ENCODE peak calls at places on chromosomes 2 and 18, in eight cellular contexts. L is A549, X is fibroblast of lung, K is fibroblast of mammary gland, B is pancreas, S is sigmoid colon, P is cardiac fibroblast, W is OCI-LY7. G is an unnamed sample.

GRCh38 chr2:30161929-30162328 is 15.1 kb downstream of the YPEL5 start:
- DNase-seq in B (no peak), K (no peak), P (no peak), S (no peak), W (no peak), L (no peak), X (no peak), G (no peak)

GRCh38 chr2:29423267-29423666 is 308.1 kb downstream of the CLIP4 start:
- DNase-seq in W (no peak), B (no peak), S (no peak), K (peak), P (no peak), X (peak), L (no peak), G (no peak)

GRCh38 chr2:122236152-122236892 is 480.9 kb downstream of the TSN start:
- DNase-seq in W (no peak), X (peak), S (no peak), K (peak), B (peak), P (peak), L (peak), G (no peak)

GRCh38 chr2:240640939-240641338 is 15.7 kb downstream of the GPR35 start:
- DNase-seq in W (no peak), B (peak), X (peak), P (peak), L (peak), K (peak), S (peak), G (no peak)

GRCh38 chr2:176364578-176364977 is 95.3 kb downstream of the MTX2 start:
- DNase-seq in K (no peak), P (no peak), X (no peak), L (no peak), S (no peak), W (no peak), B (no peak), G (no peak)

GRCh38 chr2:108923019-108923700 is 65.9 kb downstream of the EDAR start:
- DNase-seq in W (no peak), S (peak), L (no peak), B (no peak), K (no peak), P (no peak), X (no peak), G (no peak)

GRCh38 chr2:31382452-31383120 is 32.0 kb downstream of the XDH start:
- DNase-seq in B (no peak), X (peak), K (peak), W (no peak), S (no peak), L (no peak), P (no peak), G (no peak)

GRCh38 chr2:33181466-33181865 is 234.7 kb downstream of the LTBP1 start:
- DNase-seq in B (no peak), S (no peak), K (no peak), W (no peak), L (no peak), P (no peak), X (no peak), G (no peak)

GRCh38 chr2:241354668-241355658 is 1.1 kb upstream of the FARP2 start:
- DNase-seq in B (peak), P (peak), S (peak), K (peak), L (peak), X (peak), W (peak), G (no peak)

GRCh38 chr2:39225564-39225963 is 18.2 kb downstream of the CDKL4 start:
- DNase-seq in X (no peak), L (no peak), B (no peak), S (no peak), P (no peak), W (no peak), K (no peak), G (no peak)

GRCh38 chr2:42342061-42342794 is 18.8 kb downstream of the COX7A2L start:
- DNase-seq in X (peak), W (no peak), P (peak), B (no peak), S (peak), L (no peak), K (peak), G (no peak)

GRCh38 chr18:60389314-60389713 is 16.7 kb upstream of the MC4R start:
- DNase-seq in L (no peak), S (no peak), B (no peak), P (no peak), W (no peak), K (no peak), X (no peak), G (no peak)

GRCh38 chr2:241425368-241425767 is 69.3 kb downstream of the FARP2 start:
- DNase-seq in L (no peak), S (no peak), P (no peak), B (no peak), K (no peak), X (no peak), W (no peak), G (no peak)

GRCh38 chr2:72825271-72826155 is at the start of gene EXOC6B:
- DNase-seq in W (no peak), B (peak), P (peak), L (peak), K (peak), S (peak), X (peak), G (peak)

GRCh38 chr2:232493701-232494426 is 6.2 kb upstream of the ECEL1 start:
- DNase-seq in S (no peak), B (no peak), K (no peak), X (no peak), P (no peak), W (no peak), L (no peak), G (no peak)
- TF ChIP-seq CTCF in S (no peak), B (no peak), K (no peak), X (no peak), P (no peak), W (no peak), L (no peak), G (no peak)

GRCh38 chr2:111659361-111660281 is 224.4 kb downstream of the ANAPC1 start:
- DNase-seq in K (peak), B (peak), P (peak), S (peak), W (peak), L (peak), X (peak), G (no peak)
- H3K4me3 ChIP-seq in K (no peak), B (no peak), P (no peak), S (no peak), W (no peak), L (no peak), X (no peak), G (no peak)

GRCh38 chr2:168224346-168224745 is 23.0 kb downstream of the STK39 start:
- DNase-seq in P (no peak), S (no peak), B (no peak), K (no peak), W (no peak), X (no peak), L (no peak), G (no peak)
- TF ChIP-seq CTCF in P (no peak), S (no peak), B (no peak), K (no peak), W (no peak), X (no peak), L (no peak), G (no peak)

DNA sequence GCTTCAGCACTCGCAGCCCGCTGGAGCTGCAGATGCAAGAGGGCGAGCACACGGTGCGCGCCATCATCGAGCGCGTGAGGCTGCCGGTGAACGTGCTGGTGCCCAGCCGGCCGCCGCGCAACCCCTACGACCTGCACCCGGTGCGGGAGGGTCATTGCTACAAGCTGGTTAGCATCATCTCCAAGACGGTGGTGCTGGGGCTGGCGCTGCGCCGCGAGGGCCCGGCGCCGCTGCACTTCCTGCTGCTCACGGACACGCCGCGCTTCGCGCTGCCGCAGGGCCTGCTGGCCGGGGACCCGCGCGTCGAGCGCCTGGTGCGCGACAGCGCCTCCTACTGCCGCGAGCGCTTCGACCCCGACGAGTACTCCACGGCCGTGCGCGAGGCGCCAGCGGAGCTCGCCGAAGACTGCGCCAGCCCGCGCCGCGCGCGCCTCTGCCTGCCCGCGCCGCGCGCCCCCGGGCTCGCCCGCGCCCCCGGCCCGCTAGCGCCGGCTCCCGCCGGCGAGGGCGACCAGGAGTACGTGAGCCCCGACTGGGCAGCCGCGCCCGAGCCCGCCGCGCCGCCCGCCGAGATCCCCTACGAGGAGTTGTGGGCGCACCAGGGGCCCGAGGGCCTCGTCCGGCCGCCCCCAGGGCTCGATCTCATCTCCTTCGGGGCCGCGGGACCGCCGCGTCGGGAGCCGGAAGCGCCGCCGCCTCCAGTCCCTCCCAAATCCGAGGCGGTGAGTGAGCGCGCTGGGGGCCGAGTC is 11.8 kb downstream of the GAREM2 start:
- DNase-seq in P (peak), L (peak), W (peak), S (peak), X (no peak), K (peak), B (peak), G (peak)
- H3K4me3 ChIP-seq in P (peak), L (peak), W (peak), S (peak), X (peak), K (peak), B (peak), G (peak)

G was measured in GM12864.